ENCODE peak calls at places on chromosome 17, in nine cellular contexts. G, I, Q, W, P, K, V, X and C are unnamed samples.

GRCh38 chr17:27810902-27811557 is 10.7 kb upstream of the NOS2 start:
- DNase-seq in X (no peak), V (no peak), I (no peak), Q (peak), P (no peak), W (no peak), G (no peak), K (no peak), C (no peak)

GRCh38 chr17:17575360-17576251 is 15.9 kb downstream of the PEMT start:
- DNase-seq in G (no peak), I (no peak), K (no peak), Q (peak), W (peak), P (no peak), V (no peak), X (no peak), C (no peak)

GRCh38 chr17:12859520-12859919 is 70.2 kb downstream of the ARHGAP44 start:
- DNase-seq in W (no peak), P (no peak), Q (peak), G (no peak), I (no peak), X (no peak), V (no peak), K (no peak), C (no peak)

GRCh38 chr17:28612936-28613872 is 781 bp downstream of the RSKR start:
- DNase-seq in Q (peak), X (peak), W (no peak), I (no peak), V (no peak), P (no peak), K (peak), G (no peak), C (no peak)

GRCh38 chr17:60577147-60577925 is 22.7 kb upstream of the PPM1D start:
- DNase-seq in G (no peak), K (no peak), V (peak), P (no peak), X (no peak), Q (peak), W (no peak), I (no peak), C (no peak)

GRCh38 chr17:66152756-66153155 is 39.2 kb downstream of the CEP112 start:
- DNase-seq in P (no peak), Q (peak), G (no peak), W (peak), X (no peak), V (no peak), I (no peak), K (no peak), C (peak)

GRCh38 chr17:66893382-66893781 is 58.5 kb downstream of the CACNG5 start:
- DNase-seq in G (no peak), P (no peak), W (no peak), V (no peak), K (no peak), Q (peak), I (no peak), X (no peak), C (no peak)

GRCh38 chr17:64418506-64419339 is 28.1 kb upstream of the PECAM1 start:
- DNase-seq in V (no peak), X (peak), Q (peak), P (no peak), W (peak), G (no peak), K (peak), I (no peak), C (peak)

GRCh38 chr17:62876664-62877411 is 68.7 kb upstream of the MARCHF10 start:
- DNase-seq in I (no peak), W (no peak), P (no peak), X (no peak), G (no peak), K (no peak), V (no peak), Q (peak), C (no peak)

GRCh38 chr17:47895254-47895855 is 681 bp upstream of the SP2 start:
- DNase-seq in Q (peak), V (peak), K (no peak), G (no peak), X (no peak), W (no peak), P (peak), I (no peak), C (no peak)

GRCh38 chr17:48871551-48872351 is 20.8 kb upstream of the ATP5MC1 start:
- DNase-seq in W (no peak), Q (no peak), K (no peak), X (no peak), I (peak), V (peak), G (no peak), P (no peak), C (no peak)

GRCh38 chr17:73228748-73229236 is 32.9 kb downstream of the CPSF4L start:
- DNase-seq in X (no peak), Q (peak), V (peak), I (peak), G (no peak), P (no peak), W (peak), K (no peak), C (peak)

GRCh38 chr17:29723283-29724047 is 100.8 kb upstream of the CORO6 start:
- DNase-seq in V (no peak), P (no peak), W (no peak), I (no peak), K (no peak), Q (no peak), X (no peak), G (no peak), C (no peak)

GRCh38 chr17:34895388-34895787 is 65.9 kb downstream of the CCT6B start:
- DNase-seq in G (no peak), I (no peak), X (no peak), P (no peak), W (no peak), K (peak), Q (no peak), V (no peak), C (no peak)

GRCh38 chr17:60749708-60750107 is 72.1 kb downstream of the BCAS3 start:
- DNase-seq in K (no peak), G (no peak), W (no peak), X (no peak), I (no peak), Q (no peak), P (no peak), V (no peak), C (no peak)

GRCh38 chr17:17350491-17351355 is 47.5 kb downstream of the NT5M start:
- DNase-seq in W (no peak), Q (peak), G (no peak), V (no peak), P (peak), K (peak), X (no peak), I (no peak), C (no peak)

GRCh38 chr17:34308376-34308775 is 10.9 kb upstream of the CCL8 start:
- DNase-seq in Q (no peak), X (no peak), W (no peak), P (no peak), K (no peak), G (no peak), V (no peak), I (no peak), C (no peak)

GRCh38 chr17:80832888-80833583 is 158.6 kb upstream of the CHMP6 start:
- DNase-seq in G (peak), V (peak), W (peak), K (peak), I (peak), Q (peak), P (peak), X (peak), C (peak)

GRCh38 chr17:66353937-66354401 is 51.6 kb downstream of the PRKCA start:
- DNase-seq in Q (peak), P (no peak), K (no peak), X (no peak), I (no peak), W (peak), G (no peak), V (no peak), C (peak)

GRCh38 chr17:79065105-79065670 is 9.4 kb upstream of the ENGASE start:
- DNase-seq in Q (peak), K (peak), P (no peak), V (peak), I (no peak), X (peak), W (no peak), G (no peak), C (no peak)

GRCh38 chr17:20200016-20200788 is 191.0 kb downstream of the SPECC1 start:
- DNase-seq in G (no peak), W (peak), X (no peak), K (no peak), I (no peak), V (no peak), Q (peak), P (no peak), C (no peak)

GRCh38 chr17:59365383-59365981 is 34.0 kb downstream of the YPEL2 start:
- DNase-seq in W (no peak), Q (no peak), V (no peak), I (no peak), X (peak), K (peak), P (no peak), G (no peak), C (no peak)

GRCh38 chr17:79045830-79046500 is 22.0 kb downstream of the C1QTNF1 start:
- DNase-seq in Q (peak), W (no peak), I (peak), P (peak), G (peak), V (peak), K (peak), X (peak), C (no peak)

GRCh38 chr17:70074991-70075390 is at the start of gene KCNJ16:
- DNase-seq in I (no peak), W (no peak), V (no peak), Q (no peak), P (no peak), G (no peak), X (no peak), K (no peak), C (no peak)

GRCh38 chr17:35086931-35087573 is 23.5 kb upstream of the RFFL start:
- DNase-seq in X (no peak), G (no peak), V (no peak), I (no peak), W (no peak), K (no peak), P (no peak), Q (no peak), C (no peak)

GRCh38 chr17:13698832-13699231 is 97.1 kb upstream of the HS3ST3A1 start:
- DNase-seq in K (no peak), P (no peak), Q (no peak), G (no peak), X (no peak), W (no peak), I (no peak), V (no peak), C (no peak)

GRCh38 chr17:17186051-17186450 is 20.1 kb downstream of the PLD6 start:
- DNase-seq in P (no peak), K (peak), Q (no peak), I (no peak), W (no peak), X (no peak), G (no peak), V (no peak), C (no peak)

GRCh38 chr17:38584350-38584925 is 21.3 kb downstream of the SRCIN1 start:
- DNase-seq in V (peak), P (peak), X (peak), W (no peak), Q (peak), K (peak), G (no peak), I (peak), C (no peak)

DNA sequence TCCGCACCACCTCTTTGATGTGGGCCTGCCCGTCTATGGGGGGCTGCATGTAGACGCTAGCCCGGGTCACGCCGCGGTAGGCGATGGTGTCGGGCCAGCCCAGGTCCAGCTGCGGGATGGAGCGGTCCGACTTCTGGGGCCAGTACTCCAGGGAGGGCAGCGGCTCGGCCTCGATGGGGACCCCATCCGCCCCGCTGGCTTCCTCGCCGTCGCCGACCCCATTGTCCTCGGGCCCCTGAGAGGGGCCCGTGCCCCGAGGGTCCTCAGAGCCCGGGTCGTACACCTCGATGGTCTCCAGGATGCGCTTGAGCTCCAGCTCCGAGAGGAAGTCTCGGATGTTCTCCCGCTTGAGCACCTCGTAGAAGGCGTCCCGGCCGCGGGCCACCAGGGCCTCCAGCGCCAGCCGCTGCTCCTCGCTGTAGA is 1.0 kb downstream of the FAM83G start:
- DNase-seq in W (no peak), X (no peak), P (no peak), I (no peak), G (no peak), Q (no peak), K (no peak), V (no peak), C (no peak)
- TF ChIP-seq CTCF in W (no peak), X (no peak), P (no peak), I (no peak), G (no peak), Q (no peak), K (no peak), V (no peak), C (no peak)

DNA sequence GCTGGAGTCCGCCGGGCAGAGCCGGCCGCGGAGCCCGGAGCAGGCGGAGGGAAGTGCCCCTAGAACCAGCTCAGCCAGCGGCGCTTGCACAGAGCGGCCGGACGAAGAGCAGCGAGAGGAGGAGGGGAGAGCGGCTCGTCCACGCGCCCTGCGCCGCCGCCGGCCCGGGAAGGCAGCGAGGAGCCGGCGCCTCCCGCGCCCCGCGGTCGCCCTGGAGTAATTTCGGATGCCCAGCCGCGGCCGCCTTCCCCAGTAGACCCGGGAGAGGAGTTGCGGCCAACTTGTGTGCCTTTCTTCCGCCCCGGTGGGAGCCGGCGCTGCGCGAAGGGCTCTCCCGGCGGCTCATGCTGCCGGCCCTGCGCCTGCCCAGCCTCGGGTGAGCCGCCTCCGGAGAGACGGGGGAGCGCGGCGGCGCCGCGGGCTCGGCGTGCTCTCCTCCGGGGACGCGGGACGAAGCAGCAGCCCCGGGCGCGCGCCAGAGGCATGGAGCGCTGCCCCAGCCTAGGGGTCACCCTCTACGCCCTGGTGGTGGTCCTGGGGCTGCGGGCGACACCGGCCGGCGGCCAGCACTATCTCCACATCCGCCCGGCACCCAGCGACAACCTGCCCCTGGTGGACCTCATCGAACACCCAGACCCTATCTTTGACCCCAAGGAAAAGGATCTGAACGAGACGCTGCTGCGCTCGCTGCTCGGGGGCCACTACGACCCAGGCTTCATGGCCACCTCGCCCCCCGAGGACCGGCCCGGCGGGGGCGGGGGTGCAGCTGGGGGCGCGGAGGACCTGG is 435 bp downstream of the NOG start:
- DNase-seq in K (peak), W (no peak), P (peak), G (peak), Q (peak), V (peak), I (no peak), X (peak), C (peak)
- TF ChIP-seq CTCF in K (no peak), W (no peak), P (no peak), G (no peak), Q (no peak), V (no peak), I (no peak), X (no peak), C (no peak)

DNA sequence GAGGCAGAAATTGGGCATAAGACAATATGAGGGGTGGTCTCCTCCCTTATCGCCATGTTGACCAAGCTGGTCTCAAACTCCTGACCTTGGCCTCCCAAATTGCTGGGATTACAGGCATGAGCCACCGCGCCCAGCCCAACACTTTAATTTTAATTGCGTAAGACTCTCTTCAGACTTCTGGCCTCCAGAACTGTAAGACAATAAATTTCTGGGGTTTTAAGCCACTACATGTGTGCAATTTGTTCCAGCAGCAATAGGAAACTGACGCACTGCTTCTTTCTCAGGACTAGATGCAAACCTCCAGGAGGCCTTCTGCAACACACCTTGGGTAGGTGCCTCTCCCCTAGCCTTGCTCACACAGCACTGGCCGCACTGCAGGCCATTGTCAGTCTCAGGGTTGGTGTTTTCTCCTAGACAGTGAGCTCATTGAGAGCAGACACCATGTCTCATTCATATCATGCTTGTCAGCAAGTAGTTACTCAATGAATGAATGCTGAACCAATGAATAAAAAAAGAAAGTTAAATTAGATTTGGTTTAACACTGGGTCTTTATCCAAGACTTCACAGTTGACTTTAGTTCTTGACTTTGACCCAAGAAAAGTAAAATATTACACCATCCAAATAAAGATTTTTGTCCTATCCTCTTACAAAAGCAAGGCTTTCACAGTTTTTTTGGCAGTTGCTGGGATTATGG is 5.5 kb upstream of the ACSF2 start:
- DNase-seq in V (no peak), P (no peak), W (no peak), X (no peak), Q (peak), I (no peak), K (no peak), G (no peak), C (peak)
- TF ChIP-seq CTCF in V (no peak), P (no peak), W (no peak), X (no peak), Q (no peak), I (no peak), K (no peak), G (no peak), C (no peak)

DNA sequence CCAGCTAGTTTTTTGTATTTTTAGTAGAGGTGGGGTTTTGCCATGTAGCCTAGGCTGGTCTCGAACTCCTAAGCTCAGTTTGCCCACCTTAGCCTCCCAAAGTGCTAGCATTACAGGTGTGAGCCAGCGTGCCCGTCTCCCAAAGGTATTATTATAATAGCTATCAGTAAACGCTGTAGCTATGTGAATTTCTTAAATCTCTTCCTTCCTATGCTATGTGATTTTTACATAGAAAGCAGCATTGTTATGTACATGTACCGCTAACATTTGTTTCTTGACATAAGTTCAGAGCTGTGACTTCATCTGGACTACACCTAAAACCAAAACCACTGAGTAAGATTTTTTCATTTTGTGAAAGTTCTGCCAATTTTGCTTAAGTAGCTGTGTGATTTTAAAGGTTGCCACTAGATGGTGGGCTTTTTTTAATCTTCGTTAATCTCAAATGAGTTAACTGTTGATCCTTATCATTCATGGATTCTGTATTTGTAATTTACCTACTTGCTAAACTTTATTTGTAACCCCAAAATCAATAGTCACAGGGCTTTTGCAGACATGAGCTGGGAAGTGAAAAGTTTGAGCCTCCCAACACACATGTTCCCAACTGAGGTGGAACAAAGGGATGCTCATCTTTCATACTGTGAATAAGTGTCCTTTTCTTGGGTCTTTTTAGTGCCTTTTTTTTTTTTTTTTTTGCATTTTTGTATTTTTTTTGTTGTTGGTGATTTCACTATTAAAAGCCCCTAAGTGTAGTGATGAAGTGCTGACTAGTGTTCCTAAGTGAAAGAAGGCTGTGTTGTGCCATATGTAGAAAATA is 21.9 kb downstream of the PRKAR1A start:
- DNase-seq in K (no peak), G (no peak), X (no peak), Q (peak), V (no peak), I (no peak), W (peak), P (no peak), C (peak)
- TF ChIP-seq CTCF in K (peak), G (peak), X (peak), Q (peak), V (peak), I (peak), W (peak), P (peak), C (peak)

DNA sequence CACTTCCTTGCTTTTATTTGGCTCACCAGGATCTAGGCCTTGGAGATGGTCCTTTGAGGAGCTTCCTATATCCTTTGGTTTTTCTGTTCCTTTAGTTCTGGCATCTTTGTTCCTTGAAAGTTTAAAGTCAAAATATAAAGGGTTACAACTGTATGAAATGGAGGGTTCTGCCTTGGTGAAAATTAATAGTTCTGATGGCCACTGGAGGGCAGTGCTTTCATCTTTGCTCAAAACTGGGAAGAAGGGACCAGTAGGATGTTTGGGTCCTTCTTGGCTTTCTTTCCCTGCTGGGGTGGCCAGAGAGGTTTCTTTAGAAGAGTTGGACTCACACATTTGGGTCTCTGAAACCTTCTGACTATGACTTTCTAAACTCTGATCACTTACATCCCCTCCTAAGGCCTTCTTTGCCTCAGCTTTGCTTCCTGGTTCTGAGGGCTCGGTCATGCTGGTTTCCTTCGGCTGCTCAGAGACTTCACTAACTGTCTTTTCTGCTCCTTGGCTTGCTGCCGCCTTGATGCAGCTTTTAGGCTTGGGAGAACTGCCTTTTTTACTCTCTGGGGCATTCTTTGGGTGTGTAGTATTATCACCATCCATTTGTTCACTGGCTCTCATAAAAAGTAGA is 10.9 kb upstream of the ITGA2B start:
- DNase-seq in V (no peak), Q (peak), I (no peak), W (no peak), X (no peak), K (peak), P (no peak), G (no peak), C (no peak)
- TF ChIP-seq CTCF in V (peak), Q (peak), I (peak), W (peak), X (no peak), K (peak), P (peak), G (peak), C (peak)